ENCODE peak calls at places on chromosomes 13 and 19, in seven cellular contexts. One of them, this sample, is unnamed.

GRCh38 chr13:68275758-68276157 is 1045.6 kb upstream of the PCDH9 start:
- DNase-seq in fibroblast of pulmonary artery: no peak
- DNase-seq in ecto neural progenitor cell: no peak
- DNase-seq in left ventricle myocardium inferior: no peak
- DNase-seq in activated CD4-positive, alpha-beta T cell treated with anti-CD3 and anti-CD28 coated beads for 24 hours: no peak
- DNase-seq in M059J: no peak
- DNase-seq in MCF 10A: no peak
- DNase-seq in this sample: no peak

GRCh38 chr19:42275517-42275916 is 6.5 kb downstream of the CIC start:
- DNase-seq in fibroblast of pulmonary artery: no peak
- DNase-seq in ecto neural progenitor cell: no peak
- DNase-seq in left ventricle myocardium inferior: no peak
- DNase-seq in activated CD4-positive, alpha-beta T cell treated with anti-CD3 and anti-CD28 coated beads for 24 hours: no peak
- DNase-seq in M059J: no peak
- DNase-seq in MCF 10A: no peak
- DNase-seq in this sample: no peak

GRCh38 chr19:42048992-42049391 is 21.0 kb downstream of the GRIK5 start:
- DNase-seq in fibroblast of pulmonary artery: no peak
- DNase-seq in ecto neural progenitor cell: no peak
- DNase-seq in left ventricle myocardium inferior: no peak
- DNase-seq in activated CD4-positive, alpha-beta T cell treated with anti-CD3 and anti-CD28 coated beads for 24 hours: no peak
- DNase-seq in M059J: peak; percentile 59
- DNase-seq in MCF 10A: no peak
- DNase-seq in this sample: no peak

GRCh38 chr19:40056505-40056904 is 474 bp upstream of the ZNF780B start:
- DNase-seq in fibroblast of pulmonary artery: no peak
- DNase-seq in ecto neural progenitor cell: no peak
- DNase-seq in left ventricle myocardium inferior: no peak
- DNase-seq in activated CD4-positive, alpha-beta T cell treated with anti-CD3 and anti-CD28 coated beads for 24 hours: no peak
- DNase-seq in M059J: no peak
- DNase-seq in MCF 10A: no peak
- DNase-seq in this sample: no peak

GRCh38 chr13:42747399-42747873 is 33.9 kb upstream of the FAM216B start:
- DNase-seq in fibroblast of pulmonary artery: peak; percentile 83
- DNase-seq in ecto neural progenitor cell: no peak
- DNase-seq in left ventricle myocardium inferior: no peak
- DNase-seq in activated CD4-positive, alpha-beta T cell treated with anti-CD3 and anti-CD28 coated beads for 24 hours: no peak
- DNase-seq in M059J: peak; percentile 97
- DNase-seq in MCF 10A: peak; percentile 85
- DNase-seq in this sample: no peak

GRCh38 chr19:6861683-6862286 is 25.6 kb upstream of the ADGRE1 start:
- DNase-seq in fibroblast of pulmonary artery: no peak
- DNase-seq in ecto neural progenitor cell: no peak
- DNase-seq in left ventricle myocardium inferior: no peak
- DNase-seq in activated CD4-positive, alpha-beta T cell treated with anti-CD3 and anti-CD28 coated beads for 24 hours: no peak
- DNase-seq in M059J: peak; percentile 15
- DNase-seq in MCF 10A: peak; percentile 49
- DNase-seq in this sample: no peak

GRCh38 chr13:100673831-100674362 is 698 bp downstream of the TMTC4 start:
- DNase-seq in fibroblast of pulmonary artery: peak; percentile 92
- DNase-seq in ecto neural progenitor cell: no peak
- DNase-seq in left ventricle myocardium inferior: peak; percentile 66
- DNase-seq in activated CD4-positive, alpha-beta T cell treated with anti-CD3 and anti-CD28 coated beads for 24 hours: peak; percentile 35
- DNase-seq in M059J: peak; percentile 82
- DNase-seq in MCF 10A: peak; percentile 85
- DNase-seq in this sample: peak; percentile 48

GRCh38 chr13:103291693-103292572 is 225.7 kb upstream of the SLC10A2 start:
- DNase-seq in fibroblast of pulmonary artery: no peak
- DNase-seq in ecto neural progenitor cell: no peak
- DNase-seq in left ventricle myocardium inferior: no peak
- DNase-seq in activated CD4-positive, alpha-beta T cell treated with anti-CD3 and anti-CD28 coated beads for 24 hours: no peak
- DNase-seq in M059J: no peak
- DNase-seq in MCF 10A: no peak
- DNase-seq in this sample: no peak

GRCh38 chr13:51044023-51044665 is 66.9 kb downstream of the C13orf42 start:
- DNase-seq in fibroblast of pulmonary artery: no peak
- DNase-seq in ecto neural progenitor cell: no peak
- DNase-seq in left ventricle myocardium inferior: no peak
- DNase-seq in activated CD4-positive, alpha-beta T cell treated with anti-CD3 and anti-CD28 coated beads for 24 hours: no peak
- DNase-seq in M059J: no peak
- DNase-seq in MCF 10A: no peak
- DNase-seq in this sample: no peak

GRCh38 chr13:98485561-98485960 is 91.3 kb downstream of the STK24 start:
- DNase-seq in fibroblast of pulmonary artery: no peak
- DNase-seq in ecto neural progenitor cell: no peak
- DNase-seq in left ventricle myocardium inferior: no peak
- DNase-seq in activated CD4-positive, alpha-beta T cell treated with anti-CD3 and anti-CD28 coated beads for 24 hours: no peak
- DNase-seq in M059J: peak; percentile 11
- DNase-seq in MCF 10A: no peak
- DNase-seq in this sample: no peak

GRCh38 chr13:25733696-25734435 is 317.9 kb downstream of the SHISA2 start:
- DNase-seq in fibroblast of pulmonary artery: no peak
- DNase-seq in ecto neural progenitor cell: no peak
- DNase-seq in left ventricle myocardium inferior: no peak
- DNase-seq in activated CD4-positive, alpha-beta T cell treated with anti-CD3 and anti-CD28 coated beads for 24 hours: no peak
- DNase-seq in M059J: no peak
- DNase-seq in MCF 10A: no peak
- DNase-seq in this sample: no peak

GRCh38 chr13:23273498-23273897 is 92.7 kb downstream of the SGCG start:
- DNase-seq in fibroblast of pulmonary artery: no peak
- DNase-seq in ecto neural progenitor cell: no peak
- DNase-seq in left ventricle myocardium inferior: no peak
- DNase-seq in activated CD4-positive, alpha-beta T cell treated with anti-CD3 and anti-CD28 coated beads for 24 hours: no peak
- DNase-seq in M059J: no peak
- DNase-seq in MCF 10A: no peak
- DNase-seq in this sample: no peak

GRCh38 chr19:14507704-14508246 is 10.4 kb downstream of the DNAJB1 start:
- DNase-seq in fibroblast of pulmonary artery: peak; percentile 51
- DNase-seq in ecto neural progenitor cell: no peak
- DNase-seq in left ventricle myocardium inferior: no peak
- DNase-seq in activated CD4-positive, alpha-beta T cell treated with anti-CD3 and anti-CD28 coated beads for 24 hours: no peak
- DNase-seq in M059J: peak; percentile 97
- DNase-seq in MCF 10A: peak; percentile 60
- DNase-seq in this sample: peak; percentile 21

GRCh38 chr19:56076413-56076998 is 44.6 kb downstream of the ZNF787 start:
- DNase-seq in fibroblast of pulmonary artery: peak; percentile 73
- DNase-seq in ecto neural progenitor cell: no peak
- DNase-seq in left ventricle myocardium inferior: no peak
- DNase-seq in activated CD4-positive, alpha-beta T cell treated with anti-CD3 and anti-CD28 coated beads for 24 hours: peak; percentile 29
- DNase-seq in M059J: peak; percentile 54
- DNase-seq in MCF 10A: peak; percentile 60
- DNase-seq in this sample: no peak

GRCh38 chr19:29663861-29664752 is 1.2 kb upstream of the PLEKHF1 start:
- DNase-seq in fibroblast of pulmonary artery: no peak
- DNase-seq in ecto neural progenitor cell: no peak
- DNase-seq in left ventricle myocardium inferior: no peak
- DNase-seq in activated CD4-positive, alpha-beta T cell treated with anti-CD3 and anti-CD28 coated beads for 24 hours: no peak
- DNase-seq in M059J: peak; percentile 76
- DNase-seq in MCF 10A: peak; percentile 28
- DNase-seq in this sample: peak; percentile 6

GRCh38 chr19:19217110-19217509 is 5.4 kb downstream of the NCAN start:
- DNase-seq in fibroblast of pulmonary artery: peak; percentile 48
- DNase-seq in ecto neural progenitor cell: no peak
- DNase-seq in left ventricle myocardium inferior: no peak
- DNase-seq in activated CD4-positive, alpha-beta T cell treated with anti-CD3 and anti-CD28 coated beads for 24 hours: no peak
- DNase-seq in M059J: peak; percentile 47
- DNase-seq in MCF 10A: peak; percentile 42
- DNase-seq in this sample: no peak

GRCh38 chr13:27834095-27834494 is 41.8 kb downstream of the GSX1 start:
- DNase-seq in fibroblast of pulmonary artery: no peak
- DNase-seq in ecto neural progenitor cell: no peak
- DNase-seq in left ventricle myocardium inferior: no peak
- DNase-seq in activated CD4-positive, alpha-beta T cell treated with anti-CD3 and anti-CD28 coated beads for 24 hours: no peak
- DNase-seq in M059J: no peak
- DNase-seq in MCF 10A: no peak
- DNase-seq in this sample: no peak

GRCh38 chr13:19070398-19070735 is 111.3 kb downstream of the TUBA3C start:
- DNase-seq in fibroblast of pulmonary artery: no peak
- DNase-seq in ecto neural progenitor cell: no peak
- DNase-seq in left ventricle myocardium inferior: no peak
- DNase-seq in activated CD4-positive, alpha-beta T cell treated with anti-CD3 and anti-CD28 coated beads for 24 hours: no peak
- DNase-seq in M059J: no peak
- DNase-seq in MCF 10A: no peak
- DNase-seq in this sample: no peak

GRCh38 chr19:19434483-19435045 is 29.1 kb downstream of the GATAD2A start:
- DNase-seq in fibroblast of pulmonary artery: peak; percentile 84
- DNase-seq in ecto neural progenitor cell: no peak
- DNase-seq in left ventricle myocardium inferior: peak; percentile 48
- DNase-seq in activated CD4-positive, alpha-beta T cell treated with anti-CD3 and anti-CD28 coated beads for 24 hours: no peak
- DNase-seq in M059J: no peak
- DNase-seq in MCF 10A: no peak
- DNase-seq in this sample: no peak

GRCh38 chr13:105670179-105671015 is 865.1 kb downstream of the EFNB2 start:
- DNase-seq in fibroblast of pulmonary artery: no peak
- DNase-seq in ecto neural progenitor cell: no peak
- DNase-seq in left ventricle myocardium inferior: no peak
- DNase-seq in activated CD4-positive, alpha-beta T cell treated with anti-CD3 and anti-CD28 coated beads for 24 hours: no peak
- DNase-seq in M059J: no peak
- DNase-seq in MCF 10A: no peak
- DNase-seq in this sample: no peak

GRCh38 chr13:19362946-19363510 is 181.4 kb upstream of the TUBA3C start:
- DNase-seq in fibroblast of pulmonary artery: no peak
- DNase-seq in ecto neural progenitor cell: no peak
- DNase-seq in left ventricle myocardium inferior: no peak
- DNase-seq in activated CD4-positive, alpha-beta T cell treated with anti-CD3 and anti-CD28 coated beads for 24 hours: no peak
- DNase-seq in M059J: no peak
- DNase-seq in MCF 10A: no peak
- DNase-seq in this sample: no peak

GRCh38 chr19:53664152-53664551 is 32.4 kb downstream of the DPRX start:
- DNase-seq in fibroblast of pulmonary artery: no peak
- DNase-seq in ecto neural progenitor cell: no peak
- DNase-seq in left ventricle myocardium inferior: no peak
- DNase-seq in activated CD4-positive, alpha-beta T cell treated with anti-CD3 and anti-CD28 coated beads for 24 hours: no peak
- DNase-seq in M059J: no peak
- DNase-seq in MCF 10A: no peak
- DNase-seq in this sample: no peak

GRCh38 chr13:33471182-33471581 is 185.6 kb upstream of the STARD13 start:
- DNase-seq in fibroblast of pulmonary artery: no peak
- DNase-seq in ecto neural progenitor cell: no peak
- DNase-seq in left ventricle myocardium inferior: no peak
- DNase-seq in activated CD4-positive, alpha-beta T cell treated with anti-CD3 and anti-CD28 coated beads for 24 hours: no peak
- DNase-seq in M059J: no peak
- DNase-seq in MCF 10A: no peak
- DNase-seq in this sample: no peak

GRCh38 chr13:37981932-37982331 is 112.4 kb upstream of the TRPC4 start:
- DNase-seq in fibroblast of pulmonary artery: no peak
- DNase-seq in ecto neural progenitor cell: no peak
- DNase-seq in left ventricle myocardium inferior: no peak
- DNase-seq in activated CD4-positive, alpha-beta T cell treated with anti-CD3 and anti-CD28 coated beads for 24 hours: no peak
- DNase-seq in M059J: no peak
- DNase-seq in MCF 10A: no peak
- DNase-seq in this sample: no peak

GRCh38 chr13:73816702-73817101 is 317.5 kb downstream of the KLF12 start:
- DNase-seq in fibroblast of pulmonary artery: no peak
- DNase-seq in ecto neural progenitor cell: no peak
- DNase-seq in left ventricle myocardium inferior: no peak
- DNase-seq in activated CD4-positive, alpha-beta T cell treated with anti-CD3 and anti-CD28 coated beads for 24 hours: no peak
- DNase-seq in M059J: peak; percentile 22
- DNase-seq in MCF 10A: no peak
- DNase-seq in this sample: no peak

GRCh38 chr19:5154129-5154798 is 185.4 kb downstream of the KDM4B start:
- DNase-seq in fibroblast of pulmonary artery: peak; percentile 16
- DNase-seq in ecto neural progenitor cell: peak; percentile 71
- DNase-seq in left ventricle myocardium inferior: no peak
- DNase-seq in activated CD4-positive, alpha-beta T cell treated with anti-CD3 and anti-CD28 coated beads for 24 hours: peak; percentile 29
- DNase-seq in M059J: no peak
- DNase-seq in MCF 10A: peak; percentile 50
- DNase-seq in this sample: no peak